ENCODE peak calls at places on chromosome 19, in five cellular contexts. K is fibroblast of mammary gland, P is fibroblast of pulmonary artery, C is nephron progenitor cell, D is lower lobe of right lung. L is an unnamed sample.
A peak's percentile ranks its signal among the peaks of the same experiment; 100 is the strongest.

GRCh38 chr19:53224606-53225005 is 30.1 kb downstream of the ZNF677 start:
- DNase-seq in K (no peak), C (no peak), P (no peak), D (no peak), L (no peak)

GRCh38 chr19:35946203-35946602 is 10.0 kb downstream of the LRFN3 start:
- DNase-seq in K (no peak), P (no peak), C (no peak), D (no peak), L (no peak)

GRCh38 chr19:41366089-41366488 is 2.1 kb upstream of the B9D2 start:
- DNase-seq in P (no peak), D (no peak), C (no peak), K (no peak), L (no peak)

GRCh38 chr19:1407662-1408299 is 395 bp downstream of the DAZAP1 start:
- DNase-seq in P (no peak), C (no peak), K (no peak), D (peak; percentile 73), L (peak; percentile 82)

GRCh38 chr19:8526345-8527062 is 12.5 kb upstream of the ZNF414 start:
- DNase-seq in C (peak; percentile 98), D (peak; percentile 89), K (peak; percentile 87), P (peak; percentile 93), L (peak; percentile 98)

GRCh38 chr19:8593931-8594330 is 16.6 kb downstream of the ADAMTS10 start:
- DNase-seq in D (no peak), P (peak; percentile 44), C (no peak), K (no peak), L (no peak)

GRCh38 chr19:55484571-55485438 is at the start of gene NAT14:
- DNase-seq in P (peak; percentile 61), D (no peak), C (peak; percentile 94), K (no peak), L (no peak)

GRCh38 chr19:13899393-13899792 is 6.5 kb downstream of the BRME1 start:
- DNase-seq in K (no peak), C (no peak), P (no peak), D (no peak), L (no peak)

GRCh38 chr19:36051236-36051635 is 2.8 kb downstream of the THAP8 start:
- DNase-seq in K (no peak), D (no peak), P (no peak), C (peak; percentile 18), L (no peak)

GRCh38 chr19:34985249-34986022 is 14.7 kb upstream of the GRAMD1A start:
- DNase-seq in C (no peak), P (peak; percentile 81), K (peak; percentile 33), D (peak; percentile 63), L (no peak)

GRCh38 chr19:38263696-38264485 is 482 bp upstream of the SPINT2 start:
- DNase-seq in P (peak; percentile 53), K (no peak), C (peak; percentile 78), D (no peak), L (no peak)

GRCh38 chr19:32233091-32233490 is 112.3 kb upstream of the ZNF507 start:
- DNase-seq in P (no peak), D (no peak), C (no peak), K (no peak), L (no peak)

GRCh38 chr19:16330368-16330801 is 5.8 kb downstream of the KLF2 start:
- DNase-seq in K (peak; percentile 87), P (peak; percentile 87), D (peak; percentile 85), C (no peak), L (peak; percentile 95)

GRCh38 chr19:48174445-48175030 is 4.1 kb downstream of the ZSWIM9 start:
- DNase-seq in P (no peak), D (no peak), C (no peak), K (no peak), L (no peak)

GRCh38 chr19:49844138-49844740 is 6.7 kb upstream of the PTOV1 start:
- DNase-seq in K (no peak), P (no peak), D (no peak), C (no peak), L (no peak)

GRCh38 chr19:4183967-4184717 is 1.7 kb downstream of the ANKRD24 start:
- DNase-seq in K (no peak), D (peak; percentile 54), C (peak; percentile 36), P (no peak), L (no peak)

GRCh38 chr19:582497-583197 is 7.0 kb upstream of the HCN2 start:
- DNase-seq in D (no peak), K (peak; percentile 63), P (no peak), C (no peak), L (no peak)

GRCh38 chr19:48877900-48878218 is 5.6 kb downstream of the PPP1R15A start:
- DNase-seq in C (no peak), P (no peak), K (no peak), D (no peak), L (no peak)

GRCh38 chr19:54937926-54938325 is 9.4 kb downstream of the NLRP7 start:
- DNase-seq in K (no peak), P (no peak), D (no peak), C (no peak), L (no peak)

GRCh38 chr19:10918359-10918758 is 10.1 kb downstream of the YIPF2 start:
- DNase-seq in D (no peak), C (no peak), P (no peak), K (no peak), L (no peak)

GRCh38 chr19:8148088-8148409 is 1.3 kb downstream of the FBN3 start:
- DNase-seq in D (no peak), P (no peak), K (no peak), C (no peak), L (no peak)

GRCh38 chr19:38898788-38899446 is 501 bp downstream of the SIRT2 start:
- DNase-seq in K (peak; percentile 28), C (peak; percentile 18), P (peak; percentile 24), D (no peak), L (no peak)

GRCh38 chr19:30070198-30070969 is 128.3 kb downstream of the URI1 start:
- DNase-seq in D (no peak), P (no peak), C (no peak), K (no peak), L (peak; percentile 83)

GRCh38 chr19:48925240-48925843 is 8.2 kb upstream of the DHDH start:
- DNase-seq in P (peak; percentile 63), C (no peak), K (peak; percentile 94), D (no peak), L (no peak)

GRCh38 chr19:345320-345879 is 804 bp upstream of the MIER2 start:
- DNase-seq in D (no peak), K (peak; percentile 30), C (no peak), P (no peak), L (peak; percentile 90)

GRCh38 chr19:55451522-55452380 is 8.7 kb upstream of the SHISA7 start:
- DNase-seq in D (no peak), K (no peak), C (peak; percentile 58), P (no peak), L (no peak)

GRCh38 chr19:38389101-38389925 is 816 bp downstream of the SPRED3 start:
- DNase-seq in K (peak; percentile 81), C (peak; percentile 44), D (no peak), P (peak; percentile 85), L (no peak)

GRCh38 chr19:8988204-8988603 is 22.0 kb downstream of the MUC16 start:
- DNase-seq in D (no peak), K (no peak), P (no peak), C (no peak), L (no peak)

GRCh38 chr19:49468746-49469447 is 5.1 kb upstream of the FLT3LG start:
- DNase-seq in D (no peak), K (peak; percentile 72), C (peak; percentile 64), P (peak; percentile 71), L (no peak)

GRCh38 chr19:38304352-38304865 is 358 bp downstream of the C19orf33 start:
- DNase-seq in C (no peak), D (no peak), P (no peak), K (no peak), L (no peak)

GRCh38 chr19:54420383-54421168 is 5.3 kb downstream of the TTYH1 start:
- DNase-seq in P (peak; percentile 76), K (peak; percentile 14), C (peak; percentile 50), D (no peak), L (no peak)

DNA sequence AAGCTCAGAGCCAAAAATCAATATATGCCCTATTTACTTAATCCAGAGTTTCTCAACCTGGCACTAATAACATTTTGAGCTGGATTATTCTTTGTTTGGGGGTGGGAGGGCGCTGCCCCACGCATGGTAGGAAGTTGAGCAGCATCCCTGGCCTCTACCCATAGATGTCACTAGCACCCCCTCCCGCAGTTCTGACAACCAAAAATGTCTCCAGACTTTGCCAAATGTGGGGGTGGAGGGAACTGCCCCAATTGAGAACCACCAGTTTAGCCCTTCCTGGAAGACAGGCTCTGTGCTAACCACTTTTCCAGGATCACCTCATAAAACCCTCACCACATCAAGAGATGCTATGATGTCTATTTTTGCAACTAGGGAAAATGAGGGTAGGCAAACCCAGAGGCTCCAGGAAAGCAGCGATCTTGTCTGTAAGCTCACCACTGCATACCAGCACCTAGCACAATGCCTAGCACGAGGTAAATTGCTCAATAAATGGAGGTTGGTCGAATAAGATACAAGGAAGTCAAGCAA is 1.1 kb downstream of the TRIR start:
- DNase-seq in C (no peak), P (peak; percentile 49), D (no peak), K (peak; percentile 74), L (no peak)
- TF ChIP-seq CTCF in C (no peak), P (peak; percentile 34), D (no peak), K (peak; percentile 45), L (peak; percentile 65)

GRCh38 chr19:56764296-56764695 is 76.2 kb downstream of the PEG3 start:
- DNase-seq in D (no peak), C (no peak), P (no peak), K (no peak), L (no peak)
- TF ChIP-seq CTCF in D (no peak), C (no peak), P (no peak), K (no peak), L (no peak)

GRCh38 chr19:17390665-17391370 is 3.2 kb downstream of the CCDC194 start:
- DNase-seq in P (peak; percentile 92), C (peak; percentile 98), K (peak; percentile 80), D (peak; percentile 94), L (no peak)
- TF ChIP-seq CTCF in P (peak; percentile 31), C (peak; percentile 50), K (peak; percentile 35), D (peak; percentile 78), L (peak; percentile 82)

DNA sequence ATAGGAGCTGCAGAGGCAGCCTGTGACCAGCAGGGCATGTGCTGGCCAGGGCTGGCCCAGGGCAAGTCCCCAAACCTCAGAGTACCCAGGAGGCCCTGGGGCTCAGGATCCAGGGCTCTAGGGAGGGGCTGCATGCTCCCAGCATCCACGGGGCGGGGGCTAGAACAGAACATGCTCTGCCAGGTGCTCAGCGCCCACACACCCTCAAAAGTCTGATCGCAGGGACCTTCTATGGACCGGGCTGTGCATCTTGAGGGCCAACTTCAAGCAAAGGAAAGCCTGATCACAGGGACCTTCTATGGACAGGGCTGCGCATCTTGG is 33.5 kb downstream of the ELL start:
- DNase-seq in D (no peak), K (no peak), P (no peak), C (no peak), L (no peak)
- TF ChIP-seq CTCF in D (no peak), K (peak; percentile 10), P (peak; percentile 28), C (no peak), L (no peak)